ENCODE peak calls at places on chromosomes 6 and 20, in eight cellular contexts. O, U, G, S, M, I, D and R are unnamed samples.

GRCh38 chr20:36268501-36269342 is 32.4 kb downstream of the AAR2 start:
- DNase-seq in O (no peak), U (no peak), G (no peak), S (no peak), M (peak), I (peak), D (no peak), R (no peak)

GRCh38 chr20:38835792-38836191 is 30.3 kb downstream of the PPP1R16B start:
- DNase-seq in O (no peak), U (no peak), G (peak), S (no peak), M (no peak), I (no peak), D (no peak), R (no peak)

GRCh38 chr6:142482249-142482648 is 180.4 kb downstream of the ADGRG6 start:
- DNase-seq in O (no peak), U (no peak), G (no peak), S (no peak), M (no peak), I (no peak), D (no peak), R (no peak)

GRCh38 chr6:14709066-14709670 is 536.7 kb upstream of the JARID2 start:
- DNase-seq in O (no peak), U (no peak), G (no peak), S (no peak), M (peak), I (no peak), D (no peak), R (no peak)

GRCh38 chr6:16438677-16439615 is 200.6 kb downstream of the GMPR start:
- DNase-seq in O (peak), U (no peak), G (no peak), S (no peak), M (peak), I (peak), D (peak), R (peak)

GRCh38 chr6:149114167-149114566 is 203.3 kb upstream of the TAB2 start:
- DNase-seq in O (peak), U (no peak), G (peak), S (no peak), M (peak), I (no peak), D (peak), R (no peak)

GRCh38 chr6:111842891-111843290 is 30.4 kb downstream of the FYN start:
- DNase-seq in O (no peak), U (no peak), G (no peak), S (no peak), M (peak), I (no peak), D (no peak), R (peak)

GRCh38 chr6:45619211-45619760 is 241.6 kb upstream of the SUPT3H start:
- DNase-seq in O (peak), U (no peak), G (no peak), S (no peak), M (peak), I (no peak), D (peak), R (peak)

GRCh38 chr6:147285087-147285855 is 81.1 kb downstream of the STXBP5 start:
- DNase-seq in O (peak), U (no peak), G (no peak), S (peak), M (peak), I (peak), D (peak), R (peak)

GRCh38 chr20:38730989-38731737 is 6.9 kb downstream of the SLC32A1 start:
- DNase-seq in O (peak), U (peak), G (peak), S (no peak), M (peak), I (peak), D (peak), R (peak)

GRCh38 chr6:47343631-47344421 is 34.1 kb upstream of the TNFRSF21 start:
- DNase-seq in O (no peak), U (no peak), G (no peak), S (no peak), M (no peak), I (no peak), D (no peak), R (peak)

GRCh38 chr6:20318851-20319387 is 82.8 kb upstream of the E2F3 start:
- DNase-seq in O (no peak), U (no peak), G (no peak), S (no peak), M (no peak), I (no peak), D (no peak), R (no peak)

GRCh38 chr6:128057541-128058335 is 156.9 kb upstream of the THEMIS start:
- DNase-seq in O (peak), U (no peak), G (no peak), S (no peak), M (peak), I (peak), D (no peak), R (peak)

GRCh38 chr20:60882776-60883303 is 369.2 kb upstream of the CDH4 start:
- DNase-seq in O (no peak), U (no peak), G (no peak), S (no peak), M (no peak), I (peak), D (no peak), R (no peak)

GRCh38 chr6:110971458-110971857 is 10.4 kb upstream of the RPF2 start:
- DNase-seq in O (no peak), U (no peak), G (no peak), S (no peak), M (no peak), I (no peak), D (no peak), R (peak)

GRCh38 chr6:35209081-35209480 is 4.7 kb upstream of the SCUBE3 start:
- DNase-seq in O (no peak), U (no peak), G (no peak), S (no peak), M (no peak), I (no peak), D (no peak), R (no peak)

DNA sequence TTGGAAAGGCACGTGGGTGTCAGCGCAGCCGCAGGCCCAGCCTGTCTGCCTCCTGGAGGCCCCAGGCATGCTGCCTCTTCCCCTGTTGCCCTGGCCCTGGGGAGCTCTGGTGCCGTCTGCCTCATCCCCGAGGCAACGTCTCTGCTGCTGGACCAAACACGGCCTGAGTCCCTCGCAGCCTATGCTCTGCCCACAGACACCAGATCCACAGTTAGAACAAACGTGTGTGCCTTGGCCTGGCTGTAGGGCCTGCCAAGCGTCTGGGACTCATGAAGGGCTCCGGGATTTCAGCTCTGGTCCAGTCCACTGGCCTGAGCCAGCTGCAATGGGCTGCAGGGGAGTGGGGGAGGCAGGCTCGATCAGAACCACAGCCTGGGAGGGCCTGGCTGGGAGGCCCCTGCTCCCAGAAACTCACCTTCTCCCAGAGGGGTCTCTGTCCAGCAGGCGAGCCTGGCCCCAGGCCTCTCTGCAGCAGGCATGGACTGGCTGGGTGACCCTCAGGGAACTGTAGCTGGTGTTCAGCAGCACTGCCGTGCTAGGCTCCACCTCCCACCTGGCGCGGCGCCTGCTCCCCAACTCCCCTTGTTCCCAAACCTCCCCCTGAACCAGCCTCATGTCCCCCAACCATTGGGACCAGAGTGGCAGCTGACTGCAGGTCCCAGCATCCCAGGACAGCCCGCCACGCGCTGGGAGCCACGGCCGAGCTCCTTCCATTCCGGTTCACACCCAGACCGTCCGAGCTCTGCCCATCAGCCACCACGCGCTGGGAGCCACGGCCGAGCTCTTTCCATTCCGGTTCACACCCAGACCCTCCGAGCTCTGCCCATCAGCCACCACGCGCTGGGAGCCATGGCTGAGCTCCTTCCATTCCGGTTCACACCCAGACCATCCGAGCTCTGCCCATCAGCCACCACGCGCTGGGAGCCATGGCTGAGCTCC is 197.0 kb downstream of the DLL1 start:
- DNase-seq in O (no peak), U (no peak), G (peak), S (no peak), M (no peak), I (no peak), D (no peak), R (no peak)
- H3K4me3 ChIP-seq in O (no peak), U (no peak), G (no peak), S (no peak), M (no peak), I (no peak), D (no peak), R (no peak)

DNA sequence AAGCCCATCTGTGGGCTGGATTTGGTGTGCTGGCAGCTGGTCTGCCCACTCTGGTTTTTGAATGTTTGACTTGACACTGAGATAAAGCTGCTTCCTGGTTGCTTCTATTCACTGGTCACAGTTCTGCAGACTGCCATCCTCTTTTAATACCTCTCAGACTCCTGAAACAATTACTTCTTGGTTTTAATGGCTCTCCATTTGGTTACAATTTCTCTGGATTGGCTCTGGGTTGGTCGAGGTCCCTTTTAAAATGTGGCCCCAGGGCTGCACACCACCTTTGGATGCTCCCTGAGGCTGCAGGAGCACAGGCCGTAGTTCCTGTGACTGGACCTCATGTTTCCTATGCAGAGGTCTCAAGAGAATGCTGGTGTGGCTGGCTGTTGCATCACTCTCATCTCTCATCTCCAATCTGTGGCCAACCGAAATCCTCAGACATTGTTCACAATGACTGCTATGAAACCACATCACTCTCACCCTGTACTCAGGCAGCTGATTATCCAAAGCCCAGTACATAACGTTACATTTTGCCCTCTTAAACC is 98.5 kb downstream of the INSM1 start:
- DNase-seq in O (peak), U (no peak), G (no peak), S (peak), M (peak), I (peak), D (peak), R (peak)
- H3K4me3 ChIP-seq in O (no peak), U (no peak), G (no peak), S (no peak), M (no peak), I (no peak), D (no peak), R (no peak)

DNA sequence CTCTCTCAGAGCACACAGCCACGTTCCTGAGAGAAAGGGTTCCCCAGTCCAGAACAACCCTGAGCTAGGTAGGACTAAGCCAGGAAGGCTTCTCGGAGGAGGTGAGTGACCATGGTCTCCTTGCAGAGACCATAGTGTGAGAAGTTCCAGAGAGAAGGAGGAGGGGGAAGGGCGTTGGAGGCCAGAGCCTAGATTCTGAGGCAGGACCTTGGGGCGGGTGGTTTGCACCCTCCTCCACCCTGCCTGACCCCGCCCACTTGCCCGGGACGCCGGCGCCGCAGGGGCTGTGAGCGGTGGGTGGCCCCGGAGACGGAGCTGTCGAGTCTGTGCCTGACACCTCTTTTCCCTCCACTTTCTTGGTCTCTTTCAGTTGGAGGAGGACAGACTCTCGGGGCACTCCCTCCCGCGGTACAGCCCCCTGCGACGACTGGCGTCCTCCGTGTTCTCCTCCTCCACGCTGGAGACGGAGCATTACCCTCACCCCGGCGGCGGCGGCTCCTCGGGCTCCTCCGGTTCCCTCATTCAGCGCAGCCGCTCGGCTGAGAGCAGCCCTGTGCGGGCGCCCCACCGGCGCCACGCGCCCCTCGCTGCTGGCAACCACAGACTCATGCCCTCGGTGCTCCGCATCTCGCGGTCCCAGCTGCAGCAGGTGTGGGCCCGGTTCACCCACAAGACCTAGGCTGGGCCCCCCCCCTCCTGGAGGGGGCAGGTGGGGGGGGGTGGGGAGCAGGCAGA is 26.2 kb downstream of the TTBK1 start:
- DNase-seq in O (no peak), U (peak), G (no peak), S (no peak), M (no peak), I (peak), D (no peak), R (no peak)
- H3K4me3 ChIP-seq in O (peak), U (no peak), G (peak), S (peak), M (no peak), I (peak), D (no peak), R (peak)

DNA sequence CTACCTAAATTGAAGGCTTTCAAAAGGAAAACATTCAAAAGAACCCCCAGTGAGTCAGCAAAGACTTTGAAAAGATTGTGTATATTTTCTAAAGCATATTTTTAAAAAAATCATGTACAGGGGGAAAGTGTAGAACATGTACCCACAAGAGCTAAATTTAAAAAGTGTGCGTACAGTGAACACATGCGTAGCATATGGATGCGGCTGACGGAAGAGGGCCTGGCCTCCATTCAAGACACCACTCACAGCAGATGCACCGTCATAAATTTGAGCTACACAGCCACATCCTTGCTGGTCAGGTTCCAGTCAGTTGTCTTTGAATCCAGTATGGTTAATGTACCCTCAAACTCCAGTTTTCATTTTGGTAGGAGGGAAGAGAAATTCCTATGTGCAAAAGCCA is 54.3 kb upstream of the SPACA1 start:
- DNase-seq in O (no peak), U (no peak), G (peak), S (no peak), M (no peak), I (no peak), D (no peak), R (no peak)
- H3K4me3 ChIP-seq in O (no peak), U (no peak), G (no peak), S (no peak), M (no peak), I (no peak), D (no peak), R (no peak)

GRCh38 chr6:13281630-13282156 is 46.6 kb downstream of the TBC1D7 start:
- DNase-seq in O (peak), U (no peak), G (no peak), S (no peak), M (no peak), I (no peak), D (no peak), R (no peak)

GRCh38 chr6:13284646-13285045 is 43.7 kb downstream of the TBC1D7 start:
- DNase-seq in O (no peak), U (no peak), G (no peak), S (no peak), M (no peak), I (no peak), D (no peak), R (no peak)

GRCh38 chr6:13285705-13286104 is 42.6 kb downstream of the TBC1D7 start:
- DNase-seq in O (no peak), U (no peak), G (no peak), S (no peak), M (no peak), I (no peak), D (no peak), R (no peak)

GRCh38 chr6:13282393-13283069 is 45.8 kb downstream of the TBC1D7 start:
- DNase-seq in O (no peak), U (no peak), G (no peak), S (no peak), M (no peak), I (no peak), D (no peak), R (no peak)

DNA sequence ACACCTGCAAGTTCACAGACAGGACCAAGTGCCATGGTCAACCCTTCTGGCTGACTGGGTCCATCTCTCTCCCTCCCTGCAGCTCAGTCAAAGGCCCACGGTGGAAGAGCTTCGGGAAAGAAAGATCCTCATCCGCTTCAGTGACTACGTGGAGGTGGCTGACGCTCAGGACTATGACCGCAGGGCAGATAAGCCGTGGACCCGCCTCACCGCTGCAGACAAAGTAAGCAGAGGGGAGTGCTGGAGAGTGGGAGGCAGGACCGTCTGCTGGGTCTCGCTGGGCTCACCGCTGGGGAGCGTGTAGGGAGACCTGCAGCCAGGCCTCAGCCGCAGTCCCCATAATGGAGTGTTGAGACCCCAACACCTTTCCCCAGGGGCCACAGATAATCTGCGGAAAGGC is 45.0 kb downstream of the TBC1D7 start:
- DNase-seq in O (no peak), U (no peak), G (no peak), S (no peak), M (no peak), I (no peak), D (no peak), R (no peak)
- H3K4me3 ChIP-seq in O (no peak), U (no peak), G (no peak), S (no peak), M (no peak), I (no peak), D (no peak), R (no peak)

DNA sequence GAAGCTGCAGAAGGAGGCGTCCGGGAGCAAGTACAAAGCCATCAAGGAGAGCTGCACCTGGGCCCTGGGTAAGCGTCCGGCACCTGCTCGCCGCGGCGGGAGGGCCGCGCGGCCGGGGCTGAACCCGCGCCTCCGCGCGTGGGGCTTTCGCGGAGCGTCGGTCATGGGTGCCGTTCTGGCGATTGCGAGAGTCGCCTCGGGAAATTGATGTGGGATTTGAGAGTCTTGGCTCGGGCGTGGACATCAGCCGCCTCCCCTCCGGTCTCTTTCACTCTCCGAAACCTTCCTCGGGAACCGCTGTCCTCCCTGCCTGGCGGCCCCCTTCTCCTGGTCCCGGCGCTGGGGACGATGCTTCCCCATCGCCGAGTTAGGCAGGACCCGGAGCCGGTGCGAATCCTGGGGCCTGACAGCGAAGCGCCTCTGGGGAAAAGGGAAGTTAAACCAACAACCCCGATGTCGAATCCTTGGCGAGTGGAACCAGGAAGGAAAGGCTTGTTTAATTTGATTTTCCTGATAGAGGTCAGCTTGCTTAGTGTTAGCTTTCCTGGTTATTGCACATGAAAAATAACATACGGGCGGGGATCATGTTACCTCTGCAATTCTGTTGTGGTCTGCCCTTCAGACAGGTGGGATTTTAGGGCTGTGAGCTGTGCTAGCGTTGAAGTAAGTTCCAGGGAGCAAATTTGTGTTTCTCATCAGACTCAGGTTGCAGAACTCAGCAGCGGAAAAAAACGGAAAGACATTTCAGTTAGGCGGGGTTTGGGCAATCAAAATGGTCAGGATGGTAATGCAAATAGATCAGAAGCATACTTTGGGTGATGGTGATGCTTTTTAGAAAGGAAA is 586 bp downstream of the ARFGEF3 start:
- DNase-seq in O (no peak), U (peak), G (no peak), S (no peak), M (peak), I (peak), D (no peak), R (no peak)
- H3K4me3 ChIP-seq in O (peak), U (peak), G (peak), S (peak), M (peak), I (peak), D (peak), R (peak)

DNA sequence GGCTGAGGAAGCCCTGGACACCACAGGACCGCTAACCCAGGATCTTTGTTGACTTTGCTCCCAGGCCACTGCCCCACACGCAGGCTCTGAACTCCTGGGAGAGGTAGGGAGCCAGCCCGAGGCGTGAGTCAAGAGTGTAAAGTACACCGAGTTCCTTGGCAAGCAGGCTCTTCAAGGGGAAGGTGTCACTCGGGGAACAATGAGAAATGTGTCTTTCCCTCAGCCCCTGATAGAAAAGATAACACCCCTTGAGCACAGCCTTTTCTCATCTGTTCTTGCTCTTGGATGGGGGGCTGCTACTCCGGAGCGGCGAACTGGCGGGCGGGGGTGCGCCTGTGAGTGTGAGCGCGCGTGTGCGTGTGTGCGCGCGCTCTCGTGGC is 460 bp upstream of the EDN3 start:
- DNase-seq in O (no peak), U (peak), G (no peak), S (no peak), M (no peak), I (no peak), D (no peak), R (no peak)
- H3K4me3 ChIP-seq in O (no peak), U (no peak), G (peak), S (no peak), M (no peak), I (no peak), D (no peak), R (no peak)

GRCh38 chr20:63738687-63739128 is 868 bp upstream of the SLC2A4RG start:
- DNase-seq in O (peak), U (peak), G (no peak), S (no peak), M (peak), I (peak), D (peak), R (no peak)
- H3K4me3 ChIP-seq in O (no peak), U (peak), G (peak), S (no peak), M (no peak), I (no peak), D (peak), R (no peak)